ENCODE peak calls at places on chromosomes 3 and 15, in five cellular contexts. X is SJSA1, W is Caco-2, A is bronchial epithelial cell, Q is H1. T is an unnamed sample.

GRCh38 chr3:151037746-151038145 is 47.7 kb upstream of the MED12L start:
- DNase-seq in W (no peak), Q (no peak), A (peak; percentile 74), X (peak; percentile 79), T (peak; percentile 52)

GRCh38 chr15:49953421-49953820 is 165.6 kb downstream of the ATP8B4 start:
- DNase-seq in X (no peak), W (no peak), A (no peak), Q (no peak), T (no peak)

GRCh38 chr3:114841515-114841914 is 305.6 kb downstream of the ZBTB20 start:
- DNase-seq in A (peak; percentile 84), W (no peak), Q (no peak), X (no peak), T (no peak)

GRCh38 chr3:87198774-87199173 is 28.3 kb upstream of the CHMP2B start:
- DNase-seq in A (peak; percentile 15), W (no peak), Q (no peak), X (no peak), T (no peak)

GRCh38 chr3:132556467-132557159 is 40.5 kb upstream of the ACKR4 start:
- DNase-seq in A (no peak), W (no peak), X (no peak), Q (no peak), T (peak; percentile 55)

GRCh38 chr15:73647259-73648026 is 14.3 kb upstream of the NPTN start:
- DNase-seq in A (peak; percentile 85), W (peak; percentile 13), X (no peak), Q (no peak), T (no peak)

GRCh38 chr3:45673273-45673672 is 15.9 kb upstream of the SACM1L start:
- DNase-seq in W (no peak), Q (no peak), X (no peak), A (no peak), T (no peak)

GRCh38 chr15:44489464-44489863 is 47.5 kb upstream of the EIF3J start:
- DNase-seq in A (peak; percentile 89), X (peak; percentile 67), W (no peak), Q (no peak), T (no peak)

GRCh38 chr15:65323071-65323511 is 18.6 kb downstream of the RNU5B-1 start:
- DNase-seq in Q (no peak), A (no peak), W (no peak), X (no peak), T (no peak)

GRCh38 chr3:125212509-125213372 is at the start of gene SLC12A8:
- DNase-seq in A (no peak), W (peak; percentile 72), X (no peak), Q (peak; percentile 72), T (no peak)

GRCh38 chr3:10008588-10009344 is 17.5 kb upstream of the FANCD2 start:
- DNase-seq in W (peak; percentile 89), X (peak; percentile 57), A (peak; percentile 54), Q (peak; percentile 97), T (peak; percentile 86)

GRCh38 chr3:68919000-68919399 is 13.3 kb downstream of the TAFA4 start:
- DNase-seq in W (peak; percentile 20), Q (peak; percentile 51), X (no peak), A (peak; percentile 11), T (no peak)

GRCh38 chr3:131193671-131194291 is 167.1 kb downstream of the NEK11 start:
- DNase-seq in Q (no peak), A (no peak), W (no peak), X (no peak), T (no peak)

GRCh38 chr15:65512807-65513416 is 4.6 kb downstream of the DPP8 start:
- DNase-seq in W (no peak), A (no peak), Q (no peak), X (no peak), T (peak; percentile 66)

GRCh38 chr3:104412608-104413580 is 953.8 kb upstream of the ALCAM start:
- DNase-seq in Q (no peak), W (no peak), X (no peak), A (no peak), T (no peak)

GRCh38 chr15:49155834-49156627 is 632 bp upstream of the COPS2 start:
- DNase-seq in A (no peak), W (no peak), X (peak; percentile 34), Q (no peak), T (no peak)

GRCh38 chr15:86595741-86596140 is 516.1 kb downstream of the AGBL1 start:
- DNase-seq in A (peak; percentile 29), Q (no peak), W (no peak), X (no peak), T (no peak)

GRCh38 chr3:170608475-170608874 is 22.6 kb upstream of the SLC7A14 start:
- DNase-seq in X (no peak), Q (no peak), A (no peak), W (no peak), T (no peak)

GRCh38 chr15:73244333-73244732 is 124.4 kb downstream of the HCN4 start:
- DNase-seq in X (no peak), W (peak; percentile 34), Q (peak; percentile 49), A (peak; percentile 41), T (no peak)

GRCh38 chr3:7787871-7788828 is 713.5 kb upstream of the LMCD1 start:
- DNase-seq in X (no peak), W (no peak), Q (no peak), A (peak; percentile 90), T (no peak)

GRCh38 chr15:89888214-89888804 is 5.5 kb downstream of the AP3S2 start:
- DNase-seq in A (peak; percentile 40), W (peak; percentile 39), X (peak; percentile 9), Q (no peak), T (no peak)

GRCh38 chr3:124620600-124621063 is 109.6 kb upstream of the UMPS start:
- DNase-seq in X (peak; percentile 14), A (peak; percentile 41), W (peak; percentile 73), Q (no peak), T (no peak)

GRCh38 chr3:60431599-60431958 is 819.7 kb downstream of the FHIT start:
- DNase-seq in Q (no peak), X (no peak), W (peak; percentile 37), A (no peak), T (no peak)

GRCh38 chr3:159200176-159200575 is 398.3 kb downstream of the MFSD1 start:
- DNase-seq in W (no peak), A (peak; percentile 59), Q (no peak), X (no peak), T (no peak)

GRCh38 chr3:101676765-101677435 is at the start of gene ZBTB11:
- DNase-seq in X (peak; percentile 95), W (peak; percentile 98), Q (peak; percentile 100), A (peak; percentile 99), T (peak; percentile 100)

GRCh38 chr3:72185549-72186484 is 400.9 kb upstream of the PROK2 start:
- DNase-seq in X (peak; percentile 46), W (no peak), Q (no peak), A (peak; percentile 78), T (no peak)

GRCh38 chr3:69535613-69536012 is 149.7 kb upstream of the FRMD4B start:
- DNase-seq in Q (no peak), A (no peak), W (no peak), X (no peak), T (no peak)

GRCh38 chr3:24396338-24396737 is 98.3 kb downstream of the THRB start:
- DNase-seq in Q (no peak), A (no peak), X (no peak), W (no peak), T (no peak)
- H3K4me3 ChIP-seq in Q (no peak overlapping the region), A (no peak overlapping the region), X (no peak overlapping the region), W (no peak overlapping the region), T (no peak overlapping the region)

GRCh38 chr3:135623558-135623957 is 342.0 kb upstream of the PPP2R3A start:
- DNase-seq in Q (no peak), X (no peak), A (no peak), W (no peak), T (no peak)
- H3K4me3 ChIP-seq in Q (no peak overlapping the region), X (no peak overlapping the region), A (no peak overlapping the region), W (no peak overlapping the region), T (no peak overlapping the region)

GRCh38 chr15:40361640-40362039 is 3.6 kb downstream of the DISP2 start:
- DNase-seq in Q (no peak), W (no peak), X (no peak), A (no peak), T (no peak)
- H3K4me3 ChIP-seq in Q (no peak overlapping the region), W (no peak overlapping the region), X (no peak overlapping the region), A (no peak overlapping the region), T (no peak overlapping the region)

DNA sequence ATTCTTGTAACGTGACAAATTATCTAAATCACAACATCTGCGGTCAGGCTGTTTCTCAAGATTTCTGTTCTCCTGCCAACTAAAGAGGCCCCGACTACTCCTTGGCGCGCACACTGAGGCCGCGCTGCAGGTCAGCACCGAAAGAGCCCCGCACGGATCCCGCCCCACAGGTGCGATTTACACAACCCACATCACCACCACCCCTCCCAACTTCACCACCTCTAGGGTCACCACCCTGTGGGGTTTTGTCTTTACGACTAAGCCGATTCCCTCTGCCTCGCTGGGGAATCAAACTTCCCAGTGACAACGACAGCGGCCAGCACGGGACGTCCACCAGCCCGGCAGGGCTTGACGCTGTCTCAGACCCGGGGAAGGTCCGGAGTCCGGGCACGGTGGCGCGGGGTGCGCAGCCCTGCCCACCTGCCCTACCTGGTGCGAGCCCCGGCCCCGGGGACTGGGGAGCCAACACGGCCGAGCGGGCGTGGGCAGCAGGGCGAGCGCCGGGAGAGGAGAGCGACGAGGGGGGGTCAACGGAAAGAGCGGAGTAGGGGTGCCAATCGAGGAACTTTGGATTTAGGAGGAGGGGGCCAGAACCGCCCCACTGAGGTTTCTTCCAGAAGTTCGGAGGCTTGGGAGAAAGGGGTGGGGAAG is 764 bp downstream of the UACA start:
- DNase-seq in Q (peak; percentile 67), A (peak; percentile 55), W (peak; percentile 58), X (peak; percentile 58), T (peak; percentile 79)
- H3K4me3 ChIP-seq in Q (peak overlapping the region; percentile 80), A (peak overlapping the region; percentile 95), W (peak overlapping the region; percentile 96), X (peak overlapping the region; percentile 85), T (peak overlapping the region; percentile 90)

GRCh38 chr3:129278439-129278969 is at the start of gene HMCES:
- DNase-seq in Q (peak; percentile 96), A (peak; percentile 71), W (peak; percentile 93), X (peak; percentile 84), T (peak; percentile 97)

GRCh38 chr3:129276385-129276784 is 2.3 kb upstream of the HMCES start:
- DNase-seq in W (no peak), Q (no peak), X (no peak), A (no peak), T (no peak)

GRCh38 chr3:129278970-129279906 is 568 bp downstream of the HMCES start:
- DNase-seq in A (peak; percentile 72), X (peak; percentile 49), Q (peak; percentile 72), W (peak; percentile 59), T (peak; percentile 67)

GRCh38 chr3:129280183-129280582 is 1.5 kb downstream of the HMCES start:
- DNase-seq in X (no peak), Q (no peak), A (no peak), W (no peak), T (no peak)

GRCh38 chr3:129277829-129278271 is 820 bp upstream of the HMCES start:
- DNase-seq in X (no peak), Q (peak; percentile 56), W (peak; percentile 19), A (no peak), T (no peak)
- H3K4me3 ChIP-seq in X (no peak overlapping the region), Q (peak overlapping the region; percentile 95), W (peak overlapping the region; percentile 81), A (no peak overlapping the region), T (peak overlapping the region; percentile 92)

T was measured in psoas muscle.